ENCODE peak calls at places on chromosomes 13 and 19, in six cellular contexts. J is Peyer's patch, E is lower lobe of right lung, D is psoas muscle, N is GM23338, B is cardiac muscle cell. V is an unnamed sample.

GRCh38 chr13:29525757-29526156 is 69.7 kb downstream of the SLC7A1 start:
- DNase-seq in J (peak; percentile 8), E (no peak), D (no peak), N (no peak), B (no peak), V (no peak)

GRCh38 chr19:13964776-13965175 is 12.5 kb downstream of the DCAF15 start:
- DNase-seq in J (no peak), E (no peak), D (no peak), N (no peak), B (no peak), V (no peak)

GRCh38 chr13:98083507-98083906 is 59.4 kb upstream of the FARP1 start:
- DNase-seq in J (no peak), E (no peak), D (no peak), N (no peak), B (no peak), V (peak; percentile 83)

GRCh38 chr19:12868540-12869112 is 12.6 kb downstream of the DNASE2 start:
- DNase-seq in J (no peak), E (no peak), D (no peak), N (peak; percentile 71), B (no peak), V (no peak)

GRCh38 chr13:47298506-47298905 is 401.7 kb upstream of the HTR2A start:
- DNase-seq in J (no peak), E (no peak), D (no peak), N (no peak), B (no peak), V (no peak)

GRCh38 chr19:42253245-42254082 is 1.5 kb downstream of the ERF start:
- DNase-seq in J (peak; percentile 77), E (peak; percentile 77), D (peak; percentile 68), N (peak; percentile 79), B (peak; percentile 75), V (no peak)

GRCh38 chr13:112684444-112684843 is 5.4 kb upstream of the ATP11A start:
- DNase-seq in J (no peak), E (no peak), D (no peak), N (no peak), B (no peak), V (no peak)

GRCh38 chr13:51849145-51850101 is 4.4 kb upstream of the TMEM272 start:
- DNase-seq in J (no peak), E (peak; percentile 61), D (no peak), N (peak; percentile 94), B (peak; percentile 58), V (no peak)

GRCh38 chr19:19436137-19436691 is 30.7 kb downstream of the GATAD2A start:
- DNase-seq in J (no peak), E (no peak), D (no peak), N (no peak), B (no peak), V (no peak)

GRCh38 chr13:71021810-71022422 is 845.1 kb downstream of the DACH1 start:
- DNase-seq in J (no peak), E (no peak), D (no peak), N (no peak), B (no peak), V (no peak)

GRCh38 chr13:73835138-73835721 is 299.0 kb downstream of the KLF12 start:
- DNase-seq in J (no peak), E (no peak), D (no peak), N (peak; percentile 73), B (peak; percentile 63), V (no peak)

GRCh38 chr19:49407482-49408015 is 15.7 kb downstream of the PTH2 start:
- DNase-seq in J (no peak), E (no peak), D (no peak), N (no peak), B (no peak), V (no peak)

GRCh38 chr19:3801412-3802096 is 15.4 kb upstream of the MATK start:
- DNase-seq in J (no peak), E (peak; percentile 66), D (no peak), N (peak; percentile 90), B (peak; percentile 32), V (no peak)

GRCh38 chr19:51329411-51329810 is 12.5 kb downstream of the VSIG10L start:
- DNase-seq in J (no peak), E (no peak), D (no peak), N (no peak), B (no peak), V (no peak)

GRCh38 chr19:19315444-19315843 is 4.9 kb downstream of the SUGP1 start:
- DNase-seq in J (no peak), E (no peak), D (no peak), N (peak; percentile 20), B (no peak), V (no peak)

GRCh38 chr13:112802808-112803207 is 113.0 kb downstream of the ATP11A start:
- DNase-seq in J (no peak), E (no peak), D (no peak), N (no peak), B (no peak), V (no peak)

GRCh38 chr19:36120984-36121358 is 5.7 kb downstream of the TBCB start:
- DNase-seq in J (no peak), E (no peak), D (no peak), N (no peak), B (no peak), V (no peak)

GRCh38 chr19:14337510-14337909 is 43.7 kb upstream of the ADGRE5 start:
- DNase-seq in J (peak; percentile 81), E (peak; percentile 52), D (no peak), N (peak; percentile 92), B (no peak), V (no peak)

GRCh38 chr13:106568225-106569003 is 477 bp upstream of the ARGLU1 start:
- DNase-seq in J (no peak), E (no peak), D (no peak), N (no peak), B (no peak), V (no peak)

GRCh38 chr13:44128522-44128921 is 245.1 kb upstream of the SERP2 start:
- DNase-seq in J (no peak), E (no peak), D (peak; percentile 43), N (no peak), B (no peak), V (no peak)

GRCh38 chr13:44125943-44126469 is 246.3 kb downstream of the LACC1 start:
- DNase-seq in J (no peak), E (no peak), D (no peak), N (no peak), B (no peak), V (peak; percentile 76)

GRCh38 chr13:44131069-44131614 is 242.5 kb upstream of the SERP2 start:
- DNase-seq in J (no peak), E (no peak), D (no peak), N (no peak), B (no peak), V (no peak)

GRCh38 chr13:44132710-44133109 is 240.9 kb upstream of the SERP2 start:
- DNase-seq in J (no peak), E (peak; percentile 89), D (peak; percentile 75), N (no peak), B (no peak), V (no peak)

DNA sequence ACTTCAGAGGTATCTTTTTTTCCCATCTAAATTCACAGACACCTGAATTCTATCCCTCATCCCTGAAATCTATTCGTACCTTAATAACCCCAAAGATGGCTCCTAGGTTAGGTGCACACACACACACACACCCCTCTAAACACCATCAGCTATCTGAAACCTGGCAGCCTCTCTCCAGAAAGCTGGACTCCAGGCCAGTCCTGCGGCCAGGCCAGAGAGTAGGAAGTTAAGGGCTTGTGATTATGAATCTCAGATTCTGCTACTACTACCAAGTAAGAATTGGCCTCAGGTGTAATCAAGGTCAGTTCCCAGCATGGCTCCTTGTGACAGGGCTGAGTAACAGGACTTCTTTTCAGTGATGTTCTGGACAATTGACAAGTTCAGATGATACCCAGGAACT is 244.2 kb upstream of the SERP2 start:
- DNase-seq in J (no peak), E (no peak), D (no peak), N (no peak), B (no peak), V (no peak)
- H3K27ac ChIP-seq in J (no peak overlapping the region), E (no peak overlapping the region), D (peak overlapping the region; percentile 88), N (no peak overlapping the region), B (no peak overlapping the region), V (no peak overlapping the region)

DNA sequence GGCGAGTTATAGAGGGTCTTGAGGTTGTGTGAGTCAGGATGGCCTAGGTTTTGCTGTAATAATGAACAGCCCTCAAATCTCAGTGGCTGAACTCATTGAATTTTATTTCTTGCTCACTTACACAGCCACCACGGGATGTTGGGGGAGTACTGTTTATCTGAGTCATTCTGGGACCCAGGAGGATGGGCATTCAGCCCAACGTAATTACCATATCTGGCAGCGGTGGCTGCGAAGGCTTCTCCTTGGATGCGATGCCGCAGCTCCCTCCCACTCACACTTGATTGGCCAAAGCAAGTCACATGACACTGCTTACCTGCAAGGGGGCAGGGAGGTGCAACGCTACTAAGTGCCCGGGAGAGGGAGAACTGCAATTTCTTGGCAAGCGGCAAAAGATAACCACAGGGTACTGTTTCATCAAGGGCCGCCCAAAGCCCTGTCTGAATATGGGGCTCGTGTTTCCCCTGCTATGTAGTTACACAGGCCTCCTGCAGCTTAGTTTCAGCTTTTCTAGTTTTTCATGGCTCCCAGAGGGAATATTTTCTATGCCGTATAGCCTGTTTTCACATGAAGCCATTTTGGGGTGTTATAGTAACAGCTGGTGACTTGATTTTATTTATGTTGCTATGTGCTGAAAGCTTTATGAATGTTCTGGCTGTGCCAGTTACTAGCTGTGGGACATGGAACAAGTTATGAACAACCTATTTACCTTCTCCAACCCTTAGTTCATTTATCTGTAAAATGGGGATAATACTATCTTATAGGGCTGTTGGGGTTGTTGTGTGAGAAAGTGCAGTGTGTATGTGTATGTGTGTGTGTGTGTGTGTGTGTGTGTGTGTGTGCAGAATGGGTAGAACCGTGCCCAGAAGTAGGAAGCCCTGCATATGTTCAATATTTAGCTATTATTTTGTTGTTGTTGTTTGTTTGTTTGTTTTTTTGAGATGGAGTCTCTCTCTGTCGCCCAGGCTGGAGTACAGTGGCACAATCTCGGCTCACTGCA is 20.1 kb downstream of the ZSWIM9 start:
- DNase-seq in J (no peak), E (no peak), D (no peak), N (peak; percentile 98), B (peak; percentile 17), V (peak; percentile 27)
- TF ChIP-seq CTCF in J (no peak), E (no peak), D (no peak), N (peak; percentile 58), B (peak; percentile 16), V (no peak)

GRCh38 chr13:19604306-19604705 is 29.2 kb upstream of the MPHOSPH8 start:
- DNase-seq in J (no peak), E (no peak), D (no peak), N (no peak), B (no peak), V (no peak)
- H3K27ac ChIP-seq in J (no peak overlapping the region), E (no peak overlapping the region), D (no peak overlapping the region), N (no peak overlapping the region), B (no peak overlapping the region), V (no peak overlapping the region)

GRCh38 chr13:110801044-110801443 is 87.5 kb downstream of the ING1 start:
- DNase-seq in J (no peak), E (no peak), D (no peak), N (no peak), B (no peak), V (no peak)
- TF ChIP-seq CTCF in J (no peak), E (no peak), D (no peak), N (no peak), B (no peak), V (no peak)

V was measured in AG04450.